ENCODE peak calls at places on chromosomes 2 and 18, in five cellular contexts. L, B, X, K and D are unnamed samples.

GRCh38 chr2:136322436-136322835 is 204.5 kb upstream of the CXCR4 start:
- DNase-seq in L (no peak), B (no peak), X (no peak), K (no peak), D (no peak)

GRCh38 chr18:12990128-12990485 is 1.1 kb upstream of the CEP192 start:
- DNase-seq in L (no peak), B (no peak), X (no peak), K (peak; percentile 9), D (no peak)

GRCh38 chr2:47078541-47079482 is 76.3 kb downstream of the STPG4 start:
- DNase-seq in L (no peak), B (no peak), X (peak; percentile 58), K (no peak), D (no peak)

GRCh38 chr2:181962142-181962541 is 23.5 kb upstream of the PPP1R1C start:
- DNase-seq in L (no peak), B (no peak), X (no peak), K (no peak), D (no peak)

GRCh38 chr18:27803957-27804356 is 373.0 kb downstream of the CDH2 start:
- DNase-seq in L (no peak), B (peak; percentile 9), X (no peak), K (peak; percentile 11), D (no peak)

GRCh38 chr18:78418379-78418778 is 561.2 kb upstream of the SALL3 start:
- DNase-seq in L (no peak), B (no peak), X (no peak), K (no peak), D (no peak)

GRCh38 chr2:173750332-173750731 is 214.8 kb downstream of the SP3 start:
- DNase-seq in L (no peak), B (peak; percentile 47), X (peak; percentile 17), K (no peak), D (peak; percentile 9)

GRCh38 chr2:230956827-230957755 is 32.0 kb upstream of the GPR55 start:
- DNase-seq in L (peak; percentile 43), B (peak; percentile 65), X (peak; percentile 73), K (peak; percentile 75), D (no peak)

GRCh38 chr2:129756276-129756675 is 223.2 kb upstream of the RAB6C start:
- DNase-seq in L (no peak), B (no peak), X (no peak), K (no peak), D (no peak)

GRCh38 chr18:69400253-69400975 is at the start of gene DOK6:
- DNase-seq in L (peak; percentile 82), B (peak; percentile 85), X (peak; percentile 81), K (peak; percentile 19), D (no peak)

GRCh38 chr18:76757343-76757742 is 65.0 kb upstream of the ZNF236 start:
- DNase-seq in L (no peak), B (no peak), X (peak; percentile 42), K (no peak), D (no peak)

GRCh38 chr2:216904554-216904953 is 44.7 kb upstream of the TNP1 start:
- DNase-seq in L (no peak), B (no peak), X (no peak), K (no peak), D (no peak)
- H3K4me3 ChIP-seq in L (no peak overlapping the region), B (no peak overlapping the region), X (no peak overlapping the region), K (no peak overlapping the region), D (no peak overlapping the region)

GRCh38 chr2:174833737-174834136 is 69.5 kb upstream of the CHRNA1 start:
- DNase-seq in L (no peak), B (no peak), X (no peak), K (peak; percentile 53), D (no peak)

GRCh38 chr2:174839672-174840071 is 75.4 kb upstream of the CHRNA1 start:
- DNase-seq in L (no peak), B (no peak), X (no peak), K (no peak), D (no peak)

GRCh38 chr2:174840436-174840835 is 76.2 kb upstream of the CHRNA1 start:
- DNase-seq in L (peak; percentile 49), B (peak; percentile 78), X (no peak), K (no peak), D (peak; percentile 31)

GRCh38 chr2:174835797-174836255 is 71.6 kb upstream of the CHRNA1 start:
- DNase-seq in L (peak; percentile 91), B (peak; percentile 98), X (no peak), K (peak; percentile 96), D (peak; percentile 85)

GRCh38 chr2:174836345-174836999 is 72.2 kb upstream of the CHRNA1 start:
- DNase-seq in L (peak; percentile 94), B (peak; percentile 96), X (peak; percentile 50), K (peak; percentile 89), D (peak; percentile 91)
- TF ChIP-seq CTCF in L (no peak), B (no peak), X (no peak), K (no peak), D (no peak)

DNA sequence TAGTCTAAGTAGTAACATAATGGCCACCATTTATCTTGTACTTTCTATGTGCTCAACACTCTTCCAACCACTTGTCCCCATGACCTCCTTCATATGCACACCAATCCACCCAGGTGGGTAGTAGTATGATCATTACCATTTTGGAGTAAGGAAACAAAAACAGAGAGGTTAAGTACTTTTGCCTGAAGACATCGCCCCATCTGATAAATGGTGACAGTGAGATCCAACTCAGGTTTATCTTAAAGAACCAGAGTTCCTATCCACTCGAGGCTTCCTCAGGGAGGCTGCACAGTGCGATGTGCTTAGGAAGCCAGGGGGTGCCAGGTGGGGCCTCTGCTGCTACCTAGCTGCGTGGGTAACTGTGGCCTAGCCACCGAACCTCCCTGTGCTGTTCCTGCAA is 14.1 kb downstream of the NFE2L2 start:
- DNase-seq in L (no peak), B (no peak), X (no peak), K (no peak), D (no peak)
- H3K4me3 ChIP-seq in L (no peak overlapping the region), B (no peak overlapping the region), X (no peak overlapping the region), K (no peak overlapping the region), D (no peak overlapping the region)

GRCh38 chr2:238240761-238241711 is 1.2 kb upstream of the HES6 start:
- DNase-seq in L (no peak), B (peak; percentile 34), X (peak; percentile 84), K (no peak), D (no peak)
- TF ChIP-seq CTCF in L (peak; percentile 3), B (no peak), X (no peak), K (no peak), D (no peak)

DNA sequence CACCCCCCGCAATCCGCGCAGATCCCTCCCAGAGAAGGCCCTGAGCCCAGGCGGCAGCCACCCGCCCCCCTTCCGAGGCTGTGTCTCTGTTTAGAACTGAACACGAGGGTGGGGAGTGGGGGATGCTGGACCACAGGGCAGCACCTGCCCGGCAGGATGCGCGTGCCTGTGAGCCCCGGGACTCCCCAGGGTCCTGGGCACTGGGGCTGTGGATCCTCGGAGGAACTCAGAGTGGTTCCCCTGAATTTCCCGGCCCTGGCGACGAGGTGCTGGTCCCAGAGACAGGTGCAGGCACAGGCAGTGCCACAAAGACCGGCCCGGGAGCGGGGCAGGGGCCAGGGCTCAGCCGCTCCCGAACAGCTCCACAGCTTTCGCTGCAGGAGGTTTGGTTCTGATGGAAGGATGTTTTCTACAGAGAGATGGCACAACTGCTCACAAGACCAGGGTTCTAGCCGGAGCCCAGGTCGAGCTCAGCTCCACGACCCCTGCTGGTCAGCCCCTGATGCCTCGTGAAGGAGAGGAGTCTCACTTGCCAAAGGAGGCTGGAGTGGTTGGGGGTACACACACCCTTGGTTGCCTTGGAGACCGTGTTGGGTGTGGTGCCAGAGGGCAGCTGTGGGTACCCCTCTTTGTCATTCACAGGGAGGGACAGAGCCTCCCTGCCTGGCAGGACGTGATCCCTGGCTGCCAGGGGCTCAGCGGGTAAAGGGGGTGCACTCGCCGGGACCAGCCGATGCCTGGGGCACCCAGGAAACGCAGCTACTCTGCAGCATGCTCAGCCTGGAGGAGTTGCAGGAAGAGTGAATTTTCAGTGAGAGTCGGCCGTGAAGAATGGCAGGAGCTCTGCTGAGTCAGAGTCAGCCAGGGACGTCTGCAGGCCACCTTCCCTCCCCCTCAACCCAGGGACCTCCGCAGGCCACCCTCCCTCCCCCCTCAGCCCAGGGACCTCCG is 4.4 kb upstream of the NEU4 start:
- DNase-seq in L (peak; percentile 12), B (peak; percentile 27), X (peak; percentile 35), K (no peak), D (no peak)
- H3K4me3 ChIP-seq in L (peak overlapping the region; percentile 47), B (no peak overlapping the region), X (no peak overlapping the region), K (no peak overlapping the region), D (peak overlapping the region; percentile 51)

DNA sequence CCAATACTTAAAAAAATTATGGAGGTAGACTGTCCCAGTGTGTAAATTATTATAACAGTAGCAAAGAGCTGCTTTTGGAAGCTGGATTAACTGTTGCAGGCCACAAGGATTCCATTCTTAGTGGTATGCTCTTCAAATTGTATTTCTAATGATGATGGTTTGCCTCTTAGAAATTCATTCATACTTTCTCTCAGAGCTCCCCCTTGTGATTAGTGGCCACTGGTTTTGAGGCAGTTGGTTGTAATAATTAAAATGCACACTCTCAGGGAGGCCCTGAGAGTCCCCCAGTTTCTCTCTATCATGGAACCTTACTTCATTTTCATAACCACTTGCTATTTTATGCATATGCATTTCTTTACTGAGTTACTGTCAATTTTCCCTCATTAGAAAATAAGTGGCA is 122.5 kb downstream of the PLA2R1 start:
- DNase-seq in L (no peak), B (peak; percentile 36), X (peak; percentile 18), K (no peak), D (no peak)
- TF ChIP-seq CTCF in L (peak; percentile 53), B (peak; percentile 48), X (peak; percentile 44), K (peak; percentile 40), D (peak; percentile 20)

DNA sequence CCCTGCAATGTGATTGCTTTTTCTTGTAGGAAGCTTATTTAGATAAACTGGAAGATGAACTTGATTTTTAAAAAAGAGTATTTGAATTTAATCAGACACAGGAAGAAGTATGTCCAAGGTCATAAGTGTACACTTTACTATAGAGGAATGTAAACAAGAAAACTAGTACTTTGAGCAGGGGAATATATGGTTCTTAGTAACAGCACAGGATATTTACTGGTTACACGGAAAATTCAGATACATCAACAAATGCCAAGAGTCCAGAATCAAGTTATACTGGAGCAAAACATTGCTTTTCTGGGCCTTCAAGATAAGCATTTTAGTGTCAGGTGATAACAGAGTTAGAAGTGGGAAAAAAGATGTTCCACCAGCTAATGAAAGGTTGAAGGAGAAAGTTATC is 75.5 kb downstream of the EFEMP1 start:
- DNase-seq in L (no peak), B (no peak), X (no peak), K (no peak), D (no peak)
- H3K4me3 ChIP-seq in L (no peak overlapping the region), B (no peak overlapping the region), X (no peak overlapping the region), K (no peak overlapping the region), D (no peak overlapping the region)

GRCh38 chr2:69828913-69829242 is 582 bp upstream of the GMCL1 start:
- DNase-seq in L (no peak), B (no peak), X (no peak), K (no peak), D (no peak)

GRCh38 chr2:69830045-69830905 is 815 bp downstream of the GMCL1 start:
- DNase-seq in L (peak; percentile 9), B (peak; percentile 29), X (peak; percentile 60), K (peak; percentile 43), D (no peak)

GRCh38 chr2:69831354-69831905 is 2.0 kb downstream of the GMCL1 start:
- DNase-seq in L (peak; percentile 15), B (peak; percentile 71), X (no peak), K (no peak), D (no peak)

GRCh38 chr2:69827796-69828540 is 1.5 kb upstream of the GMCL1 start:
- DNase-seq in L (peak; percentile 17), B (peak; percentile 32), X (no peak), K (no peak), D (no peak)

GRCh38 chr2:69829243-69830044 is at the start of gene GMCL1:
- DNase-seq in L (peak; percentile 95), B (peak; percentile 93), X (peak; percentile 99), K (peak; percentile 95), D (peak; percentile 69)
- TF ChIP-seq CTCF in L (no peak), B (no peak), X (no peak), K (no peak), D (no peak)

GRCh38 chr2:23662941-23663729 is 263.8 kb downstream of the ATAD2B start:
- DNase-seq in L (no peak), B (no peak), X (no peak), K (no peak), D (no peak)
- H3K4me3 ChIP-seq in L (no peak overlapping the region), B (peak overlapping the region; percentile 2), X (no peak overlapping the region), K (no peak overlapping the region), D (peak overlapping the region; percentile 37)